ENCODE peak calls at places on chromosomes 7 and 10, in four cellular contexts. X is foreskin fibroblast, B is B cell, K is thoracic aorta. M is an unnamed sample.

GRCh38 chr10:5536486-5536885 is 11.7 kb downstream of the CALML3 start:
- DNase-seq in B (no peak), K (no peak), X (no peak), M (no peak)

GRCh38 chr7:64946772-64947171 is 43.7 kb downstream of the ZNF273 start:
- DNase-seq in K (no peak), B (peak; percentile 21), X (no peak), M (no peak)

GRCh38 chr10:27679996-27680395 is 65.6 kb downstream of the MKX start:
- DNase-seq in B (no peak), X (no peak), K (no peak), M (no peak)

GRCh38 chr7:50664461-50664922 is 99.3 kb upstream of the DDC start:
- DNase-seq in K (no peak), B (no peak), X (peak; percentile 51), M (no peak)

GRCh38 chr10:131758062-131758941 is 142.5 kb upstream of the PPP2R2D start:
- DNase-seq in X (no peak), B (no peak), K (no peak), M (no peak)

GRCh38 chr7:134394046-134394445 is 64.9 kb downstream of the AKR1B1 start:
- DNase-seq in X (no peak), K (no peak), B (no peak), M (no peak)

GRCh38 chr10:126016156-126016805 is 119.9 kb downstream of the FANK1 start:
- DNase-seq in B (no peak), K (no peak), X (no peak), M (no peak)

GRCh38 chr7:102860351-102860811 is 52.4 kb upstream of the LRRC17 start:
- DNase-seq in K (no peak), X (peak; percentile 95), B (no peak), M (no peak)

GRCh38 chr10:86497621-86498020 is 24.0 kb downstream of the WAPL start:
- DNase-seq in B (no peak), K (no peak), X (no peak), M (no peak)

GRCh38 chr7:64869912-64870562 is 33.0 kb upstream of the ZNF273 start:
- DNase-seq in B (no peak), X (no peak), K (no peak), M (no peak)

GRCh38 chr10:74377476-74377875 is 226.5 kb downstream of the ADK start:
- DNase-seq in X (no peak), B (no peak), K (no peak), M (no peak)

GRCh38 chr10:126264089-126265018 is 123.9 kb downstream of the ADAM12 start:
- DNase-seq in X (no peak), K (no peak), B (no peak), M (no peak)

GRCh38 chr10:62092301-62092990 is 176.2 kb downstream of the RTKN2 start:
- DNase-seq in X (no peak), B (no peak), K (no peak), M (no peak)

GRCh38 chr7:122301858-122302745 is 2.4 kb downstream of the FEZF1 start:
- DNase-seq in X (no peak), B (no peak), K (no peak), M (no peak)

GRCh38 chr10:4892681-4893080 is 66.7 kb downstream of the AKR1E2 start:
- DNase-seq in K (no peak), B (no peak), X (no peak), M (no peak)

GRCh38 chr10:109969907-109970306 is 37.9 kb upstream of the ADD3 start:
- DNase-seq in K (no peak), X (no peak), B (no peak), M (no peak)

GRCh38 chr7:126768836-126769235 is 483.9 kb downstream of the GRM8 start:
- DNase-seq in X (no peak), B (no peak), K (no peak), M (no peak)

GRCh38 chr7:68800316-68800715 is 798.0 kb upstream of the AUTS2 start:
- DNase-seq in B (no peak), X (no peak), K (no peak), M (no peak)

GRCh38 chr7:100694196-100694745 is at the start of gene GIGYF1:
- DNase-seq in B (peak; percentile 85), X (peak; percentile 42), K (no peak), M (peak; percentile 73)

GRCh38 chr10:113879691-113880090 is 25.2 kb downstream of the NHLRC2 start:
- DNase-seq in K (no peak), X (no peak), B (no peak), M (no peak)

GRCh38 chr7:139509535-139509934 is 13.9 kb upstream of the CLEC2L start:
- DNase-seq in X (no peak), K (no peak), B (no peak), M (no peak)

GRCh38 chr7:133207687-133208086 is 45.2 kb upstream of the EXOC4 start:
- DNase-seq in K (no peak), B (no peak), X (peak; percentile 4), M (no peak)

GRCh38 chr10:12466701-12467100 is 117.4 kb downstream of the CAMK1D start:
- DNase-seq in X (no peak), K (no peak), B (no peak), M (no peak)

GRCh38 chr10:5090551-5090950 is 3.7 kb upstream of the AKR1C3 start:
- DNase-seq in X (no peak), K (no peak), B (no peak), M (no peak)

GRCh38 chr10:17200885-17201164 is 647 bp downstream of the TRDMT1 start:
- DNase-seq in B (peak; percentile 38), X (no peak), K (no peak), M (no peak)

GRCh38 chr10:113958631-113959382 is 84.9 kb upstream of the ADRB1 start:
- DNase-seq in K (no peak), B (no peak), X (peak; percentile 89), M (no peak)

GRCh38 chr7:74275401-74275881 is 13.8 kb upstream of the CLIP2 start:
- DNase-seq in K (no peak), X (no peak), B (no peak), M (no peak)

GRCh38 chr10:6716521-6716920 is 136.4 kb upstream of the PRKCQ start:
- DNase-seq in B (no peak), K (no peak), X (peak; percentile 74), M (no peak)

GRCh38 chr10:34498821-34499220 is 316.3 kb downstream of the PARD3 start:
- DNase-seq in B (no peak), K (no peak), X (no peak), M (no peak)

GRCh38 chr10:100553929-100554328 is 18.2 kb downstream of the HIF1AN start:
- DNase-seq in X (no peak), B (no peak), K (no peak), M (no peak)

GRCh38 chr7:27157717-27158431 is 1.4 kb upstream of the HOXA7 start:
- DNase-seq in B (peak; percentile 27), K (no peak), X (no peak), M (no peak)

GRCh38 chr10:124138195-124138882 is 44.9 kb upstream of the CHST15 start:
- DNase-seq in K (no peak), X (peak; percentile 19), B (no peak), M (no peak)

GRCh38 chr10:124130198-124130597 is 36.8 kb upstream of the CHST15 start:
- DNase-seq in B (no peak), K (no peak), X (no peak), M (no peak)

GRCh38 chr10:124132306-124132705 is 38.9 kb upstream of the CHST15 start:
- DNase-seq in B (no peak), X (no peak), K (no peak), M (no peak)

GRCh38 chr10:124131176-124131575 is 37.8 kb upstream of the CHST15 start:
- DNase-seq in B (no peak), K (no peak), X (no peak), M (no peak)

DNA sequence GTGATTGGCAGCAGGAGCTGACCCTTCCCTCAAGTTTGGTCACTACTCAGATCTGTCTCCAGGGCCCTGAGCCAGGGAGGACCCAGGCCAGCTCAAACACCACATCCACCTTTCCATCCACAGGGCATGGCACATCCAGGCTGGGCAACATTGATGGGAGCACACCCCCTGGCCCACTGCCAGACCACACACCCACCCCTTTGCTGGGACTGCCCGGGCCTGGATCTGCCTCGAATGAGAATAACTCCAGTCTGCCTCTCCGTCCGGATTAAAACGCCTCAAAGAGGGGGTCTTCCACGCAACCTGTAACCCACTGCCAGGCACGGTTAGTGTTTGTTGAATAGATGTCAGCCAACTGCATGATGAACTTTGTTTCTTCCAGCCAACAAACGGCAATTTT is 40.9 kb upstream of the CHST15 start:
- DNase-seq in X (no peak), K (no peak), B (no peak), M (no peak)
- TF ChIP-seq CTCF in X (no peak), K (no peak), B (no peak), M (no peak)

GRCh38 chr7:129778770-129779601 is 167.5 kb downstream of the NRF1 start:
- DNase-seq in K (no peak), B (peak; percentile 46), X (no peak), M (no peak)

GRCh38 chr7:129779602-129780256 is 168.2 kb downstream of the NRF1 start:
- DNase-seq in K (no peak), X (no peak), B (peak; percentile 63), M (no peak)

GRCh38 chr7:129777195-129777844 is 165.8 kb downstream of the NRF1 start:
- DNase-seq in B (peak; percentile 14), X (no peak), K (no peak), M (no peak)

GRCh38 chr7:129776397-129776792 is 164.9 kb downstream of the NRF1 start:
- DNase-seq in B (no peak), X (no peak), K (no peak), M (no peak)

DNA sequence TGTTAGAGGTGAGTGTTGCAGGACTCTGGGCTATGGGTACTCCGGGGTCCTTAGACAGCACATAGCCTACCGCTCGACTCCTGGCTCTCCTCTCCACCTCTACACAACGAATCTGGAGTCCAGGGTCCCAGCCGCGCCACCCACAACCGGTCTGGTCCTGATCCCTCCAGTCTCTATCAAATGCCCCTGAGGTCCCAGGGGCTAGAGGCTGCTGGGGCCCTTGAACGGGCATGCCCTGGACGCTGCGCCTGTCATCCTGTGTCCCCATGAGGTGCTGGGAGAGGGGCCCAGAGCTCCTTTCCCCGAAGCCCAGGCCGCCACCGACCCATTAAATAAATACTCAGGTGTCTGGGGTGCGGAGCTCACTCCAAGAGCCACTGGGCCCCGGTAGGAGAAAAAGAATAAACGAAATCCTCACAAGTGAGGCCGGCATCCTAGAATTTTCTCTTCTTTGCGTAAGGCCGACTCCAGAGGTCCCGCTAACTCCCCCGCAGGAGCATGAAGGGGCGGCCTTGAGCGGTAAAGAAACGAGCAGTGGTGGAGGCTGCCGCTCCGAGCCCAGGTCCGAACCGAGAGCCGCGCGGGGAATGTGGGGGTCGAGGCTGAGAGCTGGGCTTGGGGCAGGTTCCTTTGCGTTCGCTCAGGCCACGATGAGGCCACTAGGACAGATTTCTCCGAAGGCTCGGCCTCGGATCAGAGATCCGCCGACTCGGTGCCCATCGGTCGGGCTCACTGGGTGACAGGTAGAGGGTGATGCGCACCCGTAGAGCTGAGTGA is 166.7 kb downstream of the NRF1 start:
- DNase-seq in X (no peak), K (no peak), B (peak; percentile 44), M (no peak)
- TF ChIP-seq CTCF in X (no peak), K (no peak), B (no peak), M (no peak)

DNA sequence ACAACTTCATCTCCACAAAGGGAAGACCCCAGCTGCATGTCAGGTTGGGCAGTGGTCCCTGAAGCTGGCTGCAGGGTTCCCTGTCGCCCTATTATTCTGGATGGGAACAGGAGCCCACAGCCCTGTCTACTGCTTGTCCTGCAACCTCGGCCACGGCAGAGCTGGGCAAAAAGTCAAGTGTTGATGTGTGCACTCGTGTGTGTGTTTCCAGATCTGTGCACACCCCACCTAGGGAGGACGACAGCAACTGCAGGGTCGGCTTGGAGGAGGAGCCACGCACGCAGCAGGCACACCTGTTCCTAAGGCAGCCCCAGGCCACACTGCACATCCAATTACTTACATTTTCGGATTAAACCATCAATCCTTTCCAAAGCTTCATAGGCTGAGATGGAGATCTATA is 23.6 kb downstream of the PITRM1 start:
- DNase-seq in B (no peak), K (no peak), X (no peak), M (no peak)
- TF ChIP-seq CTCF in B (no peak), K (no peak), X (no peak), M (no peak)

GRCh38 chr10:32377458-32378370 is 30.8 kb upstream of the EPC1 start:
- DNase-seq in K (no peak), X (peak; percentile 18), B (peak; percentile 58), M (no peak)
- TF ChIP-seq CTCF in K (peak; percentile 12), X (peak; percentile 50), B (peak; percentile 65), M (peak; percentile 37)

M was measured in natural killer cell.